ENCODE peak calls at places on chromosomes 6 and 20, in five cellular contexts. D is NCI-H460; H is NAMALWA; Y is esophagus squamous epithelium; C is stimulated activated CD8-positive, alpha-beta memory T cell treated with anti-CD3 and anti-CD28 coated beads, Interleukin-4, amount 100 ng/mL, for 1 hour. G is an unnamed sample.

GRCh38 chr20:44532981-44533331 is 11.1 kb upstream of the SERINC3 start:
- DNase-seq in D (no peak), H (no peak), Y (no peak), C (no peak), G (no peak)

GRCh38 chr6:23180504-23181293 is 611.3 kb downstream of the HDGFL1 start:
- DNase-seq in D (no peak), H (no peak), Y (no peak), C (no peak), G (no peak)

GRCh38 chr6:99614430-99615161 is 8.0 kb downstream of the PRDM13 start:
- DNase-seq in D (no peak), H (no peak), Y (no peak), C (no peak), G (no peak)

GRCh38 chr20:13009682-13010406 is 1.1 kb downstream of the SPTLC3 start:
- DNase-seq in D (peak), H (peak), Y (no peak), C (no peak), G (peak)

GRCh38 chr20:57476073-57476526 is 48.8 kb downstream of the CTCFL start:
- DNase-seq in D (no peak), H (peak), Y (no peak), C (no peak), G (no peak)

GRCh38 chr6:43083041-43083669 is 7.0 kb downstream of the PTK7 start:
- DNase-seq in D (no peak), H (no peak), Y (no peak), C (no peak), G (no peak)

GRCh38 chr6:79898076-79898475 is 49.3 kb downstream of the ELOVL4 start:
- DNase-seq in D (no peak), H (no peak), Y (no peak), C (no peak), G (no peak)

GRCh38 chr6:116928667-116929066 is 51.6 kb downstream of the RFX6 start:
- DNase-seq in D (no peak), H (no peak), Y (no peak), C (no peak), G (no peak)

GRCh38 chr20:37651932-37652331 is 41.9 kb upstream of the CTNNBL1 start:
- DNase-seq in D (peak), H (peak), Y (no peak), C (no peak), G (no peak)

GRCh38 chr20:10225439-10226080 is 6.9 kb downstream of the SNAP25 start:
- DNase-seq in D (no peak), H (peak), Y (no peak), C (no peak), G (no peak)

GRCh38 chr20:37327748-37328147 is 18.2 kb upstream of the SRC start:
- DNase-seq in D (no peak), H (no peak), Y (no peak), C (no peak), G (no peak)

GRCh38 chr20:46021361-46022359 is 7.4 kb upstream of the SLC12A5 start:
- DNase-seq in D (no peak), H (peak), Y (no peak), C (no peak), G (no peak)

GRCh38 chr6:138499303-138499991 is at the start of gene NHSL1:
- DNase-seq in D (peak), H (peak), Y (no peak), C (no peak), G (no peak)

GRCh38 chr6:169172435-169172834 is 81.2 kb downstream of the THBS2 start:
- DNase-seq in D (no peak), H (no peak), Y (no peak), C (no peak), G (no peak)

GRCh38 chr20:31710423-31711250 is 12.0 kb downstream of the BCL2L1 start:
- DNase-seq in D (no peak), H (no peak), Y (no peak), C (no peak), G (no peak)

G was measured in breast epithelium.